ENCODE peak calls at places on chromosomes 3 and 15, in five cellular contexts. P, Z, G, I and Q are unnamed samples.

GRCh38 chr3:171412054-171412453 is 48.2 kb downstream of the TNIK start:
- DNase-seq in Z (no peak), I (no peak), G (no peak), P (no peak), Q (no peak)

GRCh38 chr3:131172502-131172901 is 145.8 kb downstream of the NEK11 start:
- DNase-seq in P (no peak), G (no peak), I (no peak), Z (no peak), Q (no peak)

GRCh38 chr3:38168151-38168987 is 3.0 kb downstream of the OXSR1 start:
- DNase-seq in G (no peak), Z (no peak), I (no peak), P (peak), Q (peak)

GRCh38 chr3:196942915-196943277 is 568 bp upstream of the NCBP2 start:
- DNase-seq in I (no peak), G (no peak), P (peak), Z (no peak), Q (peak)

GRCh38 chr3:15872807-15873206 is 75.0 kb upstream of the ANKRD28 start:
- DNase-seq in Z (no peak), P (no peak), G (no peak), I (no peak), Q (no peak)

GRCh38 chr3:40658305-40658704 is 133.5 kb downstream of the ZNF621 start:
- DNase-seq in I (no peak), Z (no peak), P (no peak), G (no peak), Q (no peak)

GRCh38 chr15:80093854-80094418 is 34.5 kb downstream of the ZFAND6 start:
- DNase-seq in G (no peak), Z (peak), I (no peak), P (no peak), Q (no peak)

GRCh38 chr3:134627831-134628230 is 23.0 kb downstream of the KY start:
- DNase-seq in I (no peak), P (no peak), G (no peak), Z (no peak), Q (no peak)